ENCODE peak calls at places on chromosomes 5 and 9, in seven cellular contexts. N is HCT116; Y is nephron progenitor cell; P is activated T-helper 1 cell treated with Interleukin-2 at 50 U/mL for 16 hours; R is stimulated activated CD4-positive, alpha-beta T cell treated with anti-CD3 and anti-CD28 coated beads, Interleukin-1b, Interleukin-23, amount 100 ng/mL, for 24 hours; E is CD4-positive, CD25-positive, alpha-beta regulatory T cell; K is iris pigment epithelial cell. S is an unnamed sample.

GRCh38 chr5:177369050-177369912 is 11.6 kb downstream of the RGS14 start:
- DNase-seq in N (no peak), Y (peak), P (no peak), R (no peak), E (no peak), K (peak), S (peak)

GRCh38 chr5:44868541-44868940 is 59.8 kb downstream of the MRPS30 start:
- DNase-seq in N (no peak), Y (no peak), P (no peak), R (no peak), E (no peak), K (peak), S (no peak)

GRCh38 chr5:169886033-169886432 is 94.3 kb downstream of the INSYN2B start:
- DNase-seq in N (no peak), Y (no peak), P (no peak), R (no peak), E (no peak), K (no peak), S (no peak)

GRCh38 chr9:107249131-107249533 is 33.9 kb upstream of the RAD23B start:
- DNase-seq in N (no peak), Y (peak), P (no peak), R (no peak), E (no peak), K (peak), S (no peak)

GRCh38 chr9:127767405-127767804 is 11.1 kb downstream of the SH2D3C start:
- DNase-seq in N (no peak), Y (no peak), P (no peak), R (no peak), E (peak), K (no peak), S (no peak)

GRCh38 chr5:76634661-76635060 is 11.5 kb upstream of the F2RL2 start:
- DNase-seq in N (no peak), Y (no peak), P (no peak), R (no peak), E (no peak), K (no peak), S (no peak)

GRCh38 chr9:121709798-121710197 is 58.4 kb downstream of the DAB2IP start:
- DNase-seq in N (no peak), Y (no peak), P (no peak), R (no peak), E (no peak), K (peak), S (peak)

GRCh38 chr5:143308726-143309125 is 94.8 kb downstream of the NR3C1 start:
- DNase-seq in N (no peak), Y (no peak), P (no peak), R (no peak), E (no peak), K (peak), S (no peak)

GRCh38 chr5:178267876-178268275 is 35.3 kb upstream of the PHYKPL start:
- DNase-seq in N (no peak), Y (no peak), P (no peak), R (no peak), E (no peak), K (no peak), S (no peak)

GRCh38 chr9:93116049-93116961 is 17.7 kb downstream of the NINJ1 start:
- DNase-seq in N (no peak), Y (no peak), P (no peak), R (no peak), E (no peak), K (peak), S (peak)

GRCh38 chr9:77392328-77392727 is 215.0 kb downstream of the VPS13A start:
- DNase-seq in N (no peak), Y (no peak), P (no peak), R (no peak), E (no peak), K (no peak), S (no peak)

GRCh38 chr9:77808750-77809079 is 160.6 kb upstream of the GNA14 start:
- DNase-seq in N (no peak), Y (no peak), P (no peak), R (no peak), E (no peak), K (peak), S (no peak)

GRCh38 chr5:104172976-104173375 is 610.4 kb upstream of the NUDT12 start:
- DNase-seq in N (no peak), Y (no peak), P (no peak), R (no peak), E (no peak), K (no peak), S (peak)

GRCh38 chr9:85202596-85202995 is 533.1 kb downstream of the NTRK2 start:
- DNase-seq in N (no peak), Y (no peak), P (no peak), R (no peak), E (no peak), K (peak), S (no peak)

GRCh38 chr5:6875376-6875775 is 162.1 kb downstream of the TENT4A start:
- DNase-seq in N (no peak), Y (no peak), P (no peak), R (no peak), E (no peak), K (no peak), S (no peak)

GRCh38 chr5:59361454-59361853 is 532.1 kb downstream of the PDE4D start:
- DNase-seq in N (no peak), Y (no peak), P (no peak), R (no peak), E (no peak), K (no peak), S (no peak)

GRCh38 chr5:142007237-142007544 is 5.6 kb downstream of the GNPDA1 start:
- DNase-seq in N (no peak), Y (no peak), P (no peak), R (no peak), E (no peak), K (no peak), S (no peak)

GRCh38 chr9:113682297-113682771 is 193.8 kb upstream of the ZNF618 start:
- DNase-seq in N (peak), Y (peak), P (no peak), R (peak), E (peak), K (peak), S (peak)

GRCh38 chr5:81768960-81769452 is 18.1 kb upstream of the SSBP2 start:
- DNase-seq in N (peak), Y (no peak), P (no peak), R (no peak), E (no peak), K (peak), S (no peak)

GRCh38 chr5:73274121-73274520 is 101.1 kb downstream of the TMEM174 start:
- DNase-seq in N (no peak), Y (no peak), P (no peak), R (no peak), E (no peak), K (peak), S (no peak)

GRCh38 chr9:131837316-131837715 is 97.4 kb upstream of the RAPGEF1 start:
- DNase-seq in N (no peak), Y (no peak), P (no peak), R (no peak), E (no peak), K (no peak), S (peak)

GRCh38 chr9:128098017-128098935 is 29.3 kb downstream of the PTGES2 start:
- DNase-seq in N (peak), Y (peak), P (peak), R (peak), E (peak), K (peak), S (no peak)

GRCh38 chr5:40551706-40552557 is 127.8 kb upstream of the PTGER4 start:
- DNase-seq in N (no peak), Y (no peak), P (no peak), R (no peak), E (no peak), K (peak), S (no peak)

GRCh38 chr5:79829260-79829659 is 139.6 kb downstream of the CMYA5 start:
- DNase-seq in N (no peak), Y (peak), P (no peak), R (no peak), E (peak), K (peak), S (peak)

GRCh38 chr5:76705574-76705973 is 10.4 kb upstream of the F2R start:
- DNase-seq in N (no peak), Y (no peak), P (no peak), R (no peak), E (no peak), K (no peak), S (no peak)

S was measured in BE2C.